ENCODE peak calls at places on chromosomes 11 and 22, in nine cellular contexts. N, F, L, J, T, Y, W, O and I are unnamed samples.

GRCh38 chr11:1656061-1656441 is 26.5 kb downstream of the KRTAP5-5 start:
- DNase-seq in N (no peak), F (no peak), L (no peak), J (no peak), T (no peak), Y (no peak), W (no peak), O (peak), I (no peak)

GRCh38 chr11:77529685-77530084 is 55.8 kb upstream of the PAK1 start:
- DNase-seq in N (no peak), F (no peak), L (peak), J (no peak), T (no peak), Y (no peak), W (no peak), O (no peak), I (no peak)

GRCh38 chr11:18277560-18278271 is 11.7 kb downstream of the SAA1 start:
- DNase-seq in N (no peak), F (no peak), L (no peak), J (no peak), T (no peak), Y (no peak), W (no peak), O (no peak), I (peak)

GRCh38 chr11:109864161-109864661 is 229.0 kb upstream of the ZC3H12C start:
- DNase-seq in N (no peak), F (no peak), L (no peak), J (peak), T (no peak), Y (no peak), W (no peak), O (no peak), I (no peak)

GRCh38 chr22:17773606-17774205 is 563 bp downstream of the BID start:
- DNase-seq in N (peak), F (no peak), L (no peak), J (peak), T (no peak), Y (peak), W (peak), O (no peak), I (peak)

GRCh38 chr22:37581534-37581933 is 1.6 kb upstream of the LGALS2 start:
- DNase-seq in N (peak), F (no peak), L (no peak), J (no peak), T (no peak), Y (no peak), W (no peak), O (no peak), I (no peak)

GRCh38 chr11:111476961-111477360 is 35.2 kb downstream of the BTG4 start:
- DNase-seq in N (no peak), F (no peak), L (no peak), J (no peak), T (no peak), Y (no peak), W (no peak), O (no peak), I (no peak)

GRCh38 chr11:13210424-13210823 is 67.2 kb upstream of the BMAL1 start:
- DNase-seq in N (peak), F (peak), L (no peak), J (peak), T (peak), Y (peak), W (peak), O (no peak), I (peak)

GRCh38 chr11:46332568-46333128 is 14.6 kb upstream of the DGKZ start:
- DNase-seq in N (no peak), F (no peak), L (no peak), J (peak), T (no peak), Y (no peak), W (no peak), O (no peak), I (no peak)

GRCh38 chr11:10622957-10623787 is 54.7 kb upstream of the LYVE1 start:
- DNase-seq in N (peak), F (no peak), L (peak), J (no peak), T (no peak), Y (no peak), W (no peak), O (no peak), I (no peak)

GRCh38 chr11:61927501-61927900 is 10.1 kb upstream of the RAB3IL1 start:
- DNase-seq in N (no peak), F (no peak), L (peak), J (no peak), T (no peak), Y (no peak), W (no peak), O (no peak), I (no peak)

GRCh38 chr11:72328366-72329224 is 84.6 kb upstream of the PHOX2A start:
- DNase-seq in N (no peak), F (no peak), L (no peak), J (no peak), T (no peak), Y (no peak), W (no peak), O (no peak), I (no peak)

GRCh38 chr11:68976095-68976494 is 4.7 kb downstream of the MRGPRD start:
- DNase-seq in N (no peak), F (no peak), L (no peak), J (no peak), T (no peak), Y (no peak), W (no peak), O (peak), I (no peak)

GRCh38 chr22:33300165-33300564 is 242.0 kb upstream of the SYN3 start:
- DNase-seq in N (peak), F (no peak), L (no peak), J (no peak), T (no peak), Y (no peak), W (no peak), O (no peak), I (no peak)

GRCh38 chr22:36405221-36405631 is 17.5 kb upstream of the MYH9 start:
- DNase-seq in N (no peak), F (no peak), L (no peak), J (no peak), T (no peak), Y (no peak), W (no peak), O (no peak), I (no peak)

GRCh38 chr11:11769362-11769761 is 72.4 kb upstream of the USP47 start:
- DNase-seq in N (no peak), F (no peak), L (no peak), J (no peak), T (no peak), Y (no peak), W (no peak), O (no peak), I (no peak)

GRCh38 chr11:73747762-73748161 is 13.1 kb downstream of the RAB6A start:
- DNase-seq in N (no peak), F (no peak), L (no peak), J (no peak), T (no peak), Y (no peak), W (no peak), O (no peak), I (no peak)

GRCh38 chr11:35107866-35108265 is 31.1 kb upstream of the CD44 start:
- DNase-seq in N (no peak), F (no peak), L (no peak), J (no peak), T (no peak), Y (no peak), W (no peak), O (no peak), I (no peak)

GRCh38 chr11:117097567-117098268 is 510 bp downstream of the SIK3 start:
- DNase-seq in N (peak), F (no peak), L (peak), J (peak), T (peak), Y (peak), W (peak), O (peak), I (no peak)

GRCh38 chr22:41976070-41976901 is 7.0 kb downstream of the SEPTIN3 start:
- DNase-seq in N (peak), F (no peak), L (no peak), J (peak), T (peak), Y (peak), W (peak), O (peak), I (no peak)

GRCh38 chr11:122673706-122674105 is 18.2 kb downstream of the UBASH3B start:
- DNase-seq in N (no peak), F (no peak), L (no peak), J (no peak), T (peak), Y (no peak), W (no peak), O (no peak), I (peak)

GRCh38 chr11:13287026-13287425 is 9.4 kb downstream of the BMAL1 start:
- DNase-seq in N (no peak), F (no peak), L (no peak), J (peak), T (no peak), Y (no peak), W (no peak), O (no peak), I (no peak)

GRCh38 chr22:46593211-46593676 is 26.9 kb upstream of the GRAMD4 start:
- DNase-seq in N (no peak), F (no peak), L (no peak), J (peak), T (no peak), Y (no peak), W (no peak), O (peak), I (no peak)

GRCh38 chr22:45678961-45679912 is 7.6 kb downstream of the ATXN10 start:
- DNase-seq in N (no peak), F (peak), L (no peak), J (no peak), T (no peak), Y (peak), W (no peak), O (no peak), I (no peak)

GRCh38 chr11:69644071-69644961 is 3.4 kb downstream of the CCND1 start:
- DNase-seq in N (peak), F (no peak), L (peak), J (no peak), T (no peak), Y (peak), W (no peak), O (peak), I (peak)

GRCh38 chr22:48827904-48828555 is 999.6 kb downstream of the BRD1 start:
- DNase-seq in N (no peak), F (no peak), L (no peak), J (no peak), T (no peak), Y (no peak), W (no peak), O (peak), I (no peak)

GRCh38 chr11:13101836-13102574 is 92.9 kb downstream of the RASSF10 start:
- DNase-seq in N (no peak), F (no peak), L (no peak), J (no peak), T (no peak), Y (no peak), W (no peak), O (no peak), I (no peak)

GRCh38 chr22:40215266-40215665 is 37.5 kb downstream of the TNRC6B start:
- DNase-seq in N (peak), F (no peak), L (peak), J (no peak), T (no peak), Y (no peak), W (no peak), O (peak), I (no peak)

GRCh38 chr11:101346591-101346990 is 217.0 kb upstream of the PGR start:
- DNase-seq in N (no peak), F (no peak), L (no peak), J (no peak), T (peak), Y (no peak), W (no peak), O (no peak), I (peak)

GRCh38 chr11:70640408-70640807 is 242.1 kb downstream of the CTTN start:
- DNase-seq in N (no peak), F (no peak), L (no peak), J (no peak), T (no peak), Y (no peak), W (no peak), O (no peak), I (no peak)

GRCh38 chr22:49728566-49729271 is 99.0 kb downstream of the BRD1 start:
- DNase-seq in N (peak), F (no peak), L (peak), J (no peak), T (no peak), Y (no peak), W (no peak), O (peak), I (no peak)

GRCh38 chr11:72556433-72556832 is 117.8 kb downstream of the PDE2A start:
- DNase-seq in N (no peak), F (no peak), L (no peak), J (no peak), T (no peak), Y (no peak), W (no peak), O (no peak), I (no peak)

GRCh38 chr11:1988667-1989317 is 8.8 kb downstream of the H19 start:
- DNase-seq in N (peak), F (no peak), L (no peak), J (no peak), T (no peak), Y (no peak), W (no peak), O (peak), I (peak)

GRCh38 chr11:112655386-112655785 is 305.8 kb upstream of the NCAM1 start:
- DNase-seq in N (peak), F (peak), L (no peak), J (no peak), T (no peak), Y (peak), W (no peak), O (no peak), I (peak)

GRCh38 chr11:67119577-67120391 is 721 bp downstream of the KDM2A start:
- DNase-seq in N (no peak), F (no peak), L (no peak), J (peak), T (no peak), Y (peak), W (peak), O (peak), I (peak)

GRCh38 chr11:118672865-118673264 is 6.6 kb downstream of the TREH start:
- DNase-seq in N (no peak), F (no peak), L (no peak), J (no peak), T (no peak), Y (no peak), W (no peak), O (no peak), I (no peak)

GRCh38 chr11:14411818-14412217 is 52.8 kb upstream of the RRAS2 start:
- DNase-seq in N (peak), F (peak), L (peak), J (no peak), T (no peak), Y (no peak), W (no peak), O (no peak), I (peak)